ENCODE peak calls at places on chromosomes 7 and 10, in six cellular contexts. One of them, this sample, is unnamed.

GRCh38 chr10:87641065-87641464 is 18.6 kb upstream of the PAPSS2 start:
- DNase-seq in T47D: no peak
- DNase-seq in SK-N-SH: no peak
- DNase-seq in GM12878: no peak
- DNase-seq in HepG2: no peak
- DNase-seq in HCT116: no peak
- DNase-seq in this sample: no peak

GRCh38 chr7:131424219-131424822 is 96.6 kb downstream of the MKLN1 start:
- DNase-seq in GM12878: peak
- DNase-seq in HCT116: peak
- DNase-seq in SK-N-SH: peak
- DNase-seq in T47D: no peak
- DNase-seq in HepG2: peak
- DNase-seq in this sample: no peak

GRCh38 chr7:29987821-29988317 is 1.7 kb downstream of the SCRN1 start:
- DNase-seq in GM12878: no peak
- DNase-seq in HepG2: peak
- DNase-seq in T47D: peak
- DNase-seq in HCT116: peak
- DNase-seq in SK-N-SH: peak
- DNase-seq in this sample: no peak

GRCh38 chr7:55309040-55309991 is 55.8 kb upstream of the LANCL2 start:
- DNase-seq in T47D: no peak
- DNase-seq in HepG2: no peak
- DNase-seq in SK-N-SH: no peak
- DNase-seq in HCT116: no peak
- DNase-seq in GM12878: peak
- DNase-seq in this sample: no peak

GRCh38 chr7:38232475-38233366 is 40.7 kb downstream of the TARP start:
- DNase-seq in HepG2: no peak
- DNase-seq in GM12878: peak
- DNase-seq in SK-N-SH: no peak
- DNase-seq in T47D: no peak
- DNase-seq in HCT116: no peak
- DNase-seq in this sample: no peak

GRCh38 chr10:121466424-121466823 is 131.8 kb downstream of the FGFR2 start:
- DNase-seq in T47D: no peak
- DNase-seq in SK-N-SH: no peak
- DNase-seq in HepG2: no peak
- DNase-seq in GM12878: no peak
- DNase-seq in HCT116: no peak
- DNase-seq in this sample: no peak

GRCh38 chr7:120402368-120402767 is 129.4 kb downstream of the KCND2 start:
- DNase-seq in HCT116: no peak
- DNase-seq in SK-N-SH: no peak
- DNase-seq in GM12878: no peak
- DNase-seq in HepG2: no peak
- DNase-seq in T47D: no peak
- DNase-seq in this sample: no peak

GRCh38 chr7:96297873-96298272 is 24.0 kb downstream of the SLC25A13 start:
- DNase-seq in T47D: no peak
- DNase-seq in GM12878: no peak
- DNase-seq in SK-N-SH: no peak
- DNase-seq in HepG2: peak
- DNase-seq in HCT116: no peak
- DNase-seq in this sample: no peak

GRCh38 chr10:97711640-97712267 is 1.8 kb upstream of the MARVELD1 start:
- DNase-seq in HCT116: no peak
- DNase-seq in GM12878: no peak
- DNase-seq in SK-N-SH: no peak
- DNase-seq in T47D: no peak
- DNase-seq in HepG2: no peak
- DNase-seq in this sample: no peak

GRCh38 chr10:77586719-77587423 is 50.7 kb downstream of the KCNMA1 start:
- DNase-seq in GM12878: no peak
- DNase-seq in T47D: peak
- DNase-seq in SK-N-SH: no peak
- DNase-seq in HepG2: no peak
- DNase-seq in HCT116: no peak
- DNase-seq in this sample: no peak

GRCh38 chr7:116588225-116588624 is 63.4 kb downstream of the CAV1 start:
- DNase-seq in HCT116: no peak
- DNase-seq in GM12878: no peak
- DNase-seq in T47D: no peak
- DNase-seq in SK-N-SH: no peak
- DNase-seq in HepG2: no peak
- DNase-seq in this sample: no peak

GRCh38 chr10:24115403-24115802 is 93.5 kb upstream of the KIAA1217 start:
- DNase-seq in GM12878: no peak
- DNase-seq in T47D: no peak
- DNase-seq in SK-N-SH: no peak
- DNase-seq in HCT116: no peak
- DNase-seq in HepG2: no peak
- DNase-seq in this sample: no peak

GRCh38 chr10:43686414-43686813 is 37.7 kb upstream of the ZNF32 start:
- DNase-seq in T47D: no peak
- DNase-seq in GM12878: no peak
- DNase-seq in HepG2: no peak
- DNase-seq in SK-N-SH: no peak
- DNase-seq in HCT116: no peak
- DNase-seq in this sample: no peak

GRCh38 chr10:5858811-5859210 is 30.9 kb downstream of the ANKRD16 start:
- DNase-seq in SK-N-SH: no peak
- DNase-seq in GM12878: no peak
- DNase-seq in HCT116: no peak
- DNase-seq in T47D: no peak
- DNase-seq in HepG2: no peak
- DNase-seq in this sample: no peak

GRCh38 chr10:114301177-114301576 is 62.1 kb downstream of the VWA2 start:
- DNase-seq in GM12878: no peak
- DNase-seq in HCT116: no peak
- DNase-seq in HepG2: no peak
- DNase-seq in T47D: no peak
- DNase-seq in SK-N-SH: no peak
- DNase-seq in this sample: no peak

GRCh38 chr10:127308031-127308430 is 111.6 kb upstream of the INSYN2A start:
- DNase-seq in HCT116: no peak
- DNase-seq in T47D: no peak
- DNase-seq in GM12878: no peak
- DNase-seq in SK-N-SH: no peak
- DNase-seq in HepG2: no peak
- DNase-seq in this sample: no peak

GRCh38 chr10:62852961-62853702 is 37.0 kb upstream of the EGR2 start:
- DNase-seq in HepG2: no peak
- DNase-seq in GM12878: peak
- DNase-seq in T47D: no peak
- DNase-seq in SK-N-SH: no peak
- DNase-seq in HCT116: no peak
- DNase-seq in this sample: no peak

GRCh38 chr10:78634835-78635234 is 433.9 kb upstream of the ZMIZ1 start:
- DNase-seq in HepG2: no peak
- DNase-seq in T47D: no peak
- DNase-seq in SK-N-SH: no peak
- DNase-seq in HCT116: no peak
- DNase-seq in GM12878: no peak
- DNase-seq in this sample: no peak

GRCh38 chr10:80410122-80410521 is 1.8 kb downstream of the PRXL2A start:
- DNase-seq in T47D: no peak
- DNase-seq in HepG2: no peak
- DNase-seq in SK-N-SH: peak
- DNase-seq in HCT116: no peak
- DNase-seq in GM12878: no peak
- DNase-seq in this sample: no peak

GRCh38 chr7:87342231-87342630 is 3.2 kb upstream of the CROT start:
- DNase-seq in HCT116: no peak
- DNase-seq in SK-N-SH: no peak
- DNase-seq in T47D: no peak
- DNase-seq in GM12878: no peak
- DNase-seq in HepG2: no peak
- DNase-seq in this sample: no peak

GRCh38 chr10:18196806-18197550 is 56.8 kb downstream of the CACNB2 start:
- DNase-seq in HepG2: no peak
- DNase-seq in SK-N-SH: no peak
- DNase-seq in HCT116: no peak
- DNase-seq in T47D: no peak
- DNase-seq in GM12878: no peak
- DNase-seq in this sample: no peak

GRCh38 chr10:129728246-129728820 is 235.7 kb downstream of the EBF3 start:
- DNase-seq in HepG2: no peak
- DNase-seq in T47D: no peak
- DNase-seq in SK-N-SH: no peak
- DNase-seq in GM12878: no peak
- DNase-seq in HCT116: no peak
- DNase-seq in this sample: no peak

GRCh38 chr7:158563051-158563450 is 24.6 kb downstream of the PTPRN2 start:
- DNase-seq in GM12878: no peak
- DNase-seq in T47D: no peak
- DNase-seq in HepG2: no peak
- DNase-seq in HCT116: no peak
- DNase-seq in SK-N-SH: no peak
- DNase-seq in this sample: no peak

DNA sequence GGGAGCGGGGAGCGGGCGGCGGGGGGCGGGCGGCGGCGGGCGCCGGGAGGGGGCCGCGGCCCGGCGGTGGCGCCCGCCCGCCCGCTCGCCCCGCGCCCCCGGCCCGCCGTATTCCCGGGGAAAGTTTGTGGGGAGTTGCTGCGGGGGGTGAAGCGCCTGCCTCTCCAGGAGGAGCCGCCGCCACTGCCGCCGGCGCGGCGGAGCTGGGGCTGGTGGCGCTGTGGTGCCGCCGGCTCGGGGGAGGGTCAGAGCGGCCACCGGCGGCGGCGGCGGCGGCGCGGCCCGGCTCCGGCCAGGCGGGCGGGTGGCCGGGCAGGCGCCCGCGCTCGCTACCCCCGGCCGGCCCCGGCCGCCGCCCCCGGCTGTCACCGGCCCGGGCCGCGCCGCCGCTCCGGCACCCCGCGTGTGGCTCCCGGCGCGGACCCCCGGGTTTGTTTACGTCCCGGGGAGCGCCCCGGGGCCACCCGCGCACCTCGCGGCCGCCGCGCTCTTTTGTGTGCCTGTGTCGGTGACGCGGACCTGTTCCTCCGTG is 861 bp upstream of the CUX1 start:
- DNase-seq in T47D: peak
- DNase-seq in SK-N-SH: peak
- DNase-seq in GM12878: no peak
- DNase-seq in HCT116: no peak
- DNase-seq in HepG2: no peak
- DNase-seq in this sample: no peak
- TF ChIP-seq JUND in T47D: no peak
- TF ChIP-seq JUND in SK-N-SH: no peak
- TF ChIP-seq JUND in GM12878: no peak
- TF ChIP-seq JUND in HCT116: no peak
- TF ChIP-seq JUND in HepG2: no peak
- TF ChIP-seq JUND in this sample: no peak

GRCh38 chr7:142359694-142360279 is 101.9 kb upstream of the PRSS58 start:
- DNase-seq in GM12878: no peak
- DNase-seq in T47D: no peak
- DNase-seq in HCT116: no peak
- DNase-seq in SK-N-SH: no peak
- DNase-seq in HepG2: no peak
- DNase-seq in this sample: no peak
- TF ChIP-seq JUND in GM12878: no peak
- TF ChIP-seq JUND in T47D: no peak
- TF ChIP-seq JUND in HCT116: no peak
- TF ChIP-seq JUND in SK-N-SH: no peak
- TF ChIP-seq JUND in HepG2: no peak
- TF ChIP-seq JUND in this sample: no peak

GRCh38 chr7:132618956-132619305 is 42.7 kb upstream of the PLXNA4 start:
- DNase-seq in HepG2: no peak
- DNase-seq in SK-N-SH: no peak
- DNase-seq in GM12878: no peak
- DNase-seq in T47D: no peak
- DNase-seq in HCT116: no peak
- DNase-seq in this sample: no peak

GRCh38 chr7:132614428-132615076 is 38.3 kb upstream of the PLXNA4 start:
- DNase-seq in T47D: no peak
- DNase-seq in SK-N-SH: no peak
- DNase-seq in HCT116: no peak
- DNase-seq in GM12878: no peak
- DNase-seq in HepG2: no peak
- DNase-seq in this sample: peak

GRCh38 chr7:132622081-132622480 is 45.8 kb upstream of the PLXNA4 start:
- DNase-seq in SK-N-SH: no peak
- DNase-seq in T47D: no peak
- DNase-seq in GM12878: no peak
- DNase-seq in HCT116: no peak
- DNase-seq in HepG2: no peak
- DNase-seq in this sample: no peak

GRCh38 chr7:132619967-132620366 is 43.7 kb upstream of the PLXNA4 start:
- DNase-seq in T47D: no peak
- DNase-seq in HepG2: no peak
- DNase-seq in HCT116: no peak
- DNase-seq in SK-N-SH: no peak
- DNase-seq in GM12878: no peak
- DNase-seq in this sample: no peak

DNA sequence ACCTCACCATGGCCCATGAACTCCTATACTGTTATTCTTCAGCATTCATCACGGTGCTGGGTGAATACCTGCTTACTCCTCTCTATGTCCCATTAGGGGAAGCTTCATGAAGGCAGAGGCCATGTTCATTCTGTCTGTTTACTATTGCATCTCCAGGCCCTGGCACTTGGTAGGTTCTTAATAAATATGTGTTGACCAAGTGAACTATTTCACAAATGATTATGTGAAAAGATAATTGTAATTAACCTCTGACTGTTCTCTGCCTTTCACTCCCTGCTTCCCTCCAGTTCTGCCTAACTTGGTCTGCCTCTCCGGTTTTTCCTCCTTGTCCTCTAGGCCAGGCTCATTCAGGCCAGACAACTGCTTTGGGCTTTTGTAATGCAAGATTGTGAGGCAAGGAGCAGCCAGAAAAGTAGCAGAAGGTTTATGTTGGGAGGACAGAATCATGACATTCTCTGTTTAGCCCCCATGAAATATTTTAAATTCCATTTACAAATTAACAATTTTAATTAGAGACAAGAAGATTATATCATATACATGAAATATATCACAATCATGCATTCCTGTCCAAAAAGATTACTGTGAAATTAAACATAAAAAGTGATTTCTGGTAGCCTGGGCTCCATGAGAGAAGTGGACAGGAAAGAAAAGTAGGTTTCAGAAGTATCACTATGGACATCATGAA is 42.1 kb upstream of the PLXNA4 start:
- DNase-seq in T47D: no peak
- DNase-seq in HepG2: no peak
- DNase-seq in GM12878: no peak
- DNase-seq in SK-N-SH: no peak
- DNase-seq in HCT116: no peak
- DNase-seq in this sample: peak
- TF ChIP-seq JUND in T47D: no peak
- TF ChIP-seq JUND in HepG2: no peak
- TF ChIP-seq JUND in GM12878: no peak
- TF ChIP-seq JUND in SK-N-SH: no peak
- TF ChIP-seq JUND in HCT116: no peak
- TF ChIP-seq JUND in this sample: no peak

DNA sequence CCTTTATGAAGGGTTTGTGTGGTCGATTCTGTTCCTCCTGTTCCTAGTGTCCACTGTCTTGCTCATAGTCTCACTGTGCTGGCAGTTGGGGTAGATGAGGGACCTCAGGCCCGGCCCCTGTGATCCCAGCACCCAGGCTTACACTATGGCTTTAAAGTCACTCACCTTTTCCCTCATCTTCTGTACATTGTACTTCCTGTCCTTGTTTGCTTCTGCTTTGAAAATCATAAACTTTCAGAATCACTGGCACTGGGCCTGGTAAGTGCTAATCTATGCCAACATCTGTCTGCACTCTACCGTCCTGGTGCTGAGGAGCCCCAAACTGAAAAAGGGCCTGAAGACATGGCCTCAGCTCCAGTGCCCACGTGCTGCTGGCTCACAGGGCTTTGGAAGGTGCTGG is 5.7 kb upstream of the TAS2R60 start:
- DNase-seq in HepG2: no peak
- DNase-seq in GM12878: no peak
- DNase-seq in T47D: no peak
- DNase-seq in SK-N-SH: no peak
- DNase-seq in HCT116: no peak
- DNase-seq in this sample: no peak
- TF ChIP-seq JUND in HepG2: no peak
- TF ChIP-seq JUND in GM12878: no peak
- TF ChIP-seq JUND in T47D: no peak
- TF ChIP-seq JUND in SK-N-SH: no peak
- TF ChIP-seq JUND in HCT116: no peak
- TF ChIP-seq JUND in this sample: no peak